ENCODE peak calls at places on chromosomes 3 and 15, in seven cellular contexts. R, T, C, I, Z, Y and D are unnamed samples.

GRCh38 chr15:59399465-59400102 is 26.9 kb upstream of the MYO1E start:
- DNase-seq in R (no peak), Z (no peak), I (no peak), C (no peak), T (no peak), Y (no peak), D (no peak)

GRCh38 chr3:118541791-118542190 is 492.9 kb downstream of the IGSF11 start:
- DNase-seq in Z (no peak), R (no peak), I (no peak), C (no peak), T (no peak), Y (no peak), D (no peak)

GRCh38 chr15:81054236-81054635 is 53.5 kb downstream of the TLNRD1 start:
- DNase-seq in T (no peak), Z (no peak), Y (peak), R (no peak), I (peak), C (no peak), D (no peak)

GRCh38 chr3:189593581-189593980 is 37.6 kb upstream of the TP63 start:
- DNase-seq in T (no peak), Z (no peak), C (no peak), Y (no peak), R (no peak), I (peak), D (no peak)

GRCh38 chr3:141000691-141001090 is 50.5 kb upstream of the SPSB4 start:
- DNase-seq in C (no peak), T (no peak), Y (no peak), I (no peak), R (no peak), Z (no peak), D (no peak)

GRCh38 chr15:55183679-55184078 is 13.1 kb downstream of the RSL24D1 start:
- DNase-seq in C (no peak), T (peak), Y (no peak), I (no peak), R (no peak), Z (no peak), D (no peak)

GRCh38 chr15:61715082-61715481 is 345.2 kb downstream of the VPS13C start:
- DNase-seq in I (no peak), T (no peak), Y (peak), C (no peak), Z (no peak), R (no peak), D (no peak)

GRCh38 chr3:167394003-167394402 is 13.9 kb upstream of the ZBBX start:
- DNase-seq in Z (no peak), I (no peak), R (no peak), T (peak), Y (no peak), C (no peak), D (no peak)

GRCh38 chr15:100911086-100911485 is 8.1 kb upstream of the LRRK1 start:
- DNase-seq in Y (no peak), R (no peak), Z (no peak), T (no peak), I (no peak), C (no peak), D (no peak)

GRCh38 chr3:138219255-138219654 is 32.2 kb downstream of the ARMC8 start:
- DNase-seq in T (peak), R (no peak), Y (no peak), Z (no peak), C (no peak), I (no peak), D (no peak)

GRCh38 chr15:72685925-72686794 is at the start of the genes BBS4 and HIGD2B:
- DNase-seq in C (peak), T (peak), R (peak), I (no peak), Z (no peak), Y (peak), D (no peak)

GRCh38 chr3:131729561-131729960 is 226.8 kb upstream of the MRPL3 start:
- DNase-seq in Z (no peak), Y (no peak), R (no peak), C (no peak), I (no peak), T (no peak), D (no peak)

GRCh38 chr3:188082040-188082439 is 71.9 kb upstream of the LPP start:
- DNase-seq in I (no peak), Z (no peak), Y (no peak), T (peak), R (no peak), C (peak), D (no peak)

GRCh38 chr3:126132751-126133511 is 47.5 kb downstream of the ALDH1L1 start:
- DNase-seq in T (peak), Z (peak), I (no peak), Y (peak), C (peak), R (no peak), D (no peak)

GRCh38 chr3:148727242-148727641 is 29.5 kb downstream of the AGTR1 start:
- DNase-seq in R (peak), Y (peak), C (peak), T (peak), Z (no peak), I (no peak), D (no peak)

GRCh38 chr3:1609416-1609815 is 489.2 kb upstream of the CNTN4 start:
- DNase-seq in T (no peak), C (no peak), I (no peak), Z (peak), R (no peak), Y (no peak), D (no peak)

GRCh38 chr3:171192176-171192854 is 165.8 kb upstream of the SLC2A2 start:
- DNase-seq in R (no peak), I (peak), Z (no peak), T (peak), C (peak), Y (peak), D (no peak)